ENCODE peak calls at places on chromosomes 7 and 10, in four cellular contexts. L is HL-60, K is GM12878, U is K562. H is an unnamed sample.

GRCh38 chr7:1645071-1646015 is 24.7 kb upstream of the ELFN1 start:
- DNase-seq in L (no peak), K (no peak), U (no peak), H (no peak)

GRCh38 chr10:86313621-86314041 is 53.0 kb downstream of the GRID1 start:
- DNase-seq in L (no peak), K (no peak), U (no peak), H (no peak)

GRCh38 chr10:52409928-52410327 is 95.8 kb downstream of the DKK1 start:
- DNase-seq in L (no peak), K (no peak), U (no peak), H (no peak)

GRCh38 chr10:1169186-1169885 is 113.2 kb downstream of the WDR37 start:
- DNase-seq in L (no peak), K (no peak), U (no peak), H (no peak)

GRCh38 chr10:104043854-104044253 is 41.8 kb downstream of the COL17A1 start:
- DNase-seq in L (no peak), K (no peak), U (no peak), H (no peak)

GRCh38 chr7:138654616-138655015 is 46.5 kb downstream of the SVOPL start:
- DNase-seq in L (no peak), K (no peak), U (no peak), H (no peak)

GRCh38 chr10:75234683-75235374 is 928 bp downstream of the COMTD1 start:
- DNase-seq in L (no peak), K (no peak), U (peak), H (no peak)

GRCh38 chr7:116999316-116999715 is 46.0 kb downstream of the ST7 start:
- DNase-seq in L (no peak), K (no peak), U (peak), H (no peak)

GRCh38 chr10:60914676-60915075 is 29.3 kb downstream of the RHOBTB1 start:
- DNase-seq in L (no peak), K (no peak), U (no peak), H (no peak)

GRCh38 chr7:117731455-117731854 is 141.8 kb downstream of the CTTNBP2 start:
- DNase-seq in L (no peak), K (peak), U (peak), H (no peak)

GRCh38 chr10:129790710-129791446 is 173.2 kb downstream of the EBF3 start:
- DNase-seq in L (no peak), K (no peak), U (no peak), H (no peak)

GRCh38 chr7:107179326-107180163 is 10.7 kb downstream of the HBP1 start:
- DNase-seq in L (no peak), K (no peak), U (no peak), H (no peak)

GRCh38 chr10:15478429-15478828 is 107.3 kb upstream of the FAM171A1 start:
- DNase-seq in L (no peak), K (no peak), U (no peak), H (no peak)

GRCh38 chr10:86400705-86401587 is 34.4 kb upstream of the GRID1 start:
- DNase-seq in L (no peak), K (no peak), U (no peak), H (peak)

GRCh38 chr10:124343351-124344265 is 75.1 kb downstream of the OAT start:
- DNase-seq in L (no peak), K (no peak), U (no peak), H (no peak)

GRCh38 chr10:112919721-112920120 is 30.3 kb upstream of the TCF7L2 start:
- DNase-seq in L (no peak), K (no peak), U (no peak), H (no peak)

GRCh38 chr10:64112697-64113367 is 591.6 kb downstream of the REEP3 start:
- DNase-seq in L (no peak), K (no peak), U (no peak), H (no peak)

GRCh38 chr10:105063796-105064195 is 422.7 kb downstream of the SORCS3 start:
- DNase-seq in L (no peak), K (no peak), U (peak), H (no peak)
- TF ChIP-seq SPI1 in L (no peak), K (no peak), U (no peak), H (no peak)

GRCh38 chr7:122886357-122887081 is at the start of gene CADPS2:
- DNase-seq in L (peak), K (no peak), U (peak), H (peak)
- TF ChIP-seq SPI1 in L (no peak), K (no peak), U (no peak), H (no peak)

DNA sequence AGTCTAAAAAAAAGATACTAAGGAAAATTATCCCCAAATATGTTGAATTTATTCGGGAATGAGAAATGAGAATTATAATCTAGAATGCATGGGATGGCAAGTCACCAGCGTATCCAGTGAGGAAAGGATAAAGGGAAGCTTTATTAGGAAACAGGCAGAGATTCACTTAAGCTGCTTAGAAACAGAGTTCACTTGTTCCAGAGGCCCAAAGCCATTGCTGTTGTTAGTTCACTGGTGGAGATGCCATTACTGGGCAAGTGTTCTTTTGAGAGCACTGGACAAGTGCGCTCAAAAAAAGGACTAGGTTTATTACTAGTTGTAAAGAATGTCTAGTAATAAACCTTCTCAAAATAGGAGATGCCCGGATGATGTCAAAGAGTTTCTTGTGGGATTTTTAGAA is 51.2 kb downstream of the MICU1 start:
- DNase-seq in L (no peak), K (no peak), U (no peak), H (no peak)
- TF ChIP-seq SPI1 in L (no peak), K (no peak), U (no peak), H (no peak)

GRCh38 chr7:155341463-155341983 is 43.8 kb downstream of the INSIG1 start:
- DNase-seq in L (no peak), K (no peak), U (no peak), H (no peak)
- TF ChIP-seq SPI1 in L (no peak), K (no peak), U (no peak), H (no peak)

GRCh38 chr10:23754179-23754578 is 315.3 kb downstream of the OTUD1 start:
- DNase-seq in L (no peak), K (no peak), U (no peak), H (no peak)

GRCh38 chr10:23755557-23755956 is 316.7 kb downstream of the OTUD1 start:
- DNase-seq in L (no peak), K (no peak), U (no peak), H (no peak)
- TF ChIP-seq SPI1 in L (no peak), K (no peak), U (no peak), H (no peak)

GRCh38 chr10:25555865-25556264 is 378.2 kb upstream of the MYO3A start:
- DNase-seq in L (no peak), K (no peak), U (no peak), H (no peak)
- TF ChIP-seq SPI1 in L (no peak), K (no peak), U (no peak), H (no peak)

GRCh38 chr7:105691029-105691691 is 109.9 kb upstream of the EFCAB10 start:
- DNase-seq in L (no peak), K (no peak), U (no peak), H (no peak)
- TF ChIP-seq SPI1 in L (no peak), K (no peak), U (no peak), H (no peak)

GRCh38 chr10:30036811-30037210 is 22.6 kb downstream of the JCAD start:
- DNase-seq in L (no peak), K (no peak), U (no peak), H (no peak)
- TF ChIP-seq SPI1 in L (no peak), K (no peak), U (no peak), H (no peak)

DNA sequence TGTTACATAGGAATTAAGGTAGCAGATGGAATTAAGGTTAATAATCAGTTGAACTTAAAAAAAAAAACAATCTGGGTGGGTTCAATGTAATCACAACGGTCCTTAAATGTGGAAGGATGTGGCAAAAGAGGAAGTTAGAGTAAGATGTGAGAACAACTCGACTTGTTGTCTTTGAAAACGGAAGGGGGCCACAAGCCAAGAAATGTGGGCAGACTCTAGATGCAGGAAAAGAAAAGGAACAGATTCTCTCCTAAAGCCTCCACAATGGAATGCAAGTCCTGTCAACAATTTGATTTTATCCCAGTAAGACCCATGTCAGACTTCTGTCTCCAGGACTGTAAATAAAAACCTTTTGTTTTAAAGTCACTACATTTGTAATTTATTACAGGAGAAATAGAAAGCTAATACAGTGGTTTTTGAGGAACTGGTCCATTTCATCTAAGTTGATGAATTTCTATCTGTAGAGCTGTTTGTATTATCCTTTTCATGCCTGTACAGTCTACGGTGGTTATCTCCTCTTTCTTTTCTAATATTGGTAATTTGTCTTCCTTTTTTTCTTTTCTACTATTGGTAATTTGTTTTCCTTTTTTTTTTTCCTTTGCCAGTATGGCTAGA is 8.6 kb downstream of the MCMBP start:
- DNase-seq in L (no peak), K (no peak), U (no peak), H (no peak)
- TF ChIP-seq SPI1 in L (no peak), K (peak), U (no peak), H (peak)

DNA sequence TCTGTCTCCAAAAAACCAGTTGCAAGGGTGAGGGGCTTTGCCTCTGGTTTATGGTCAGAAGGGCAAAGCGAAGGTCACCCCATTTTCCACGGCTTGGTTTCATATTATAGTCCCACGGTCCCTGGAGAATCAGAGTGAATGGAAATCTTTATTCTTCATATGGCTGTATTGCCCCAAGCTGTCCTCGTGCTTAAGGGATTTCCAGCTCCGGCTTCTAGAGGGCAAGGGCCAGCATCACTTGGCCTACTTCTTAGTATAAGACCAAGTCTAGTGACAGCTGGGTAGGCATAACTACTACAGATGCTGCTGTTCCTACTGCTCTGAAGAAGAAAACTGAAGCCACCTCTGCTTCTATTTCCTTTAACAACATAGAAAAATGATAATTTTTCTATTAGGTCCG is 63.2 kb downstream of the PARP12 start:
- DNase-seq in L (no peak), K (no peak), U (no peak), H (no peak)
- TF ChIP-seq SPI1 in L (no peak), K (no peak), U (no peak), H (no peak)

H was measured in GM12891.